ENCODE peak calls at places on chromosome 14, in five cellular contexts. K is A172; P is midbrain; R is stimulated activated CD8-positive, alpha-beta memory T cell treated with anti-CD3 and anti-CD28 coated beads, Interleukin-7, amount 100 ng/mL, for 4 hours; S is psoas muscle. X is an unnamed sample.

GRCh38 chr14:24309538-24310386 is at the start of gene LTB4R2:
- DNase-seq in K (no peak), P (no peak), R (no peak), S (no peak), X (no peak)

GRCh38 chr14:53619625-53620324 is 336.9 kb downstream of the BMP4 start:
- DNase-seq in K (no peak), P (no peak), R (no peak), S (no peak), X (no peak)

GRCh38 chr14:61491224-61491623 is 169.8 kb downstream of the PRKCH start:
- DNase-seq in K (no peak), P (no peak), R (no peak), S (no peak), X (no peak)

GRCh38 chr14:59148334-59148900 is 40.0 kb upstream of the DAAM1 start:
- DNase-seq in K (no peak), P (no peak), R (no peak), S (no peak), X (no peak)

GRCh38 chr14:79841433-79841832 is 369.9 kb downstream of the DIO2 start:
- DNase-seq in K (no peak), P (no peak), R (no peak), S (no peak), X (no peak)

GRCh38 chr14:68576496-68577244 is 216.2 kb downstream of the ZFP36L1 start:
- DNase-seq in K (peak; percentile 94), P (no peak), R (no peak), S (no peak), X (peak; percentile 9)

GRCh38 chr14:92401561-92401960 is 78.6 kb downstream of the SLC24A4 start:
- DNase-seq in K (no peak), P (no peak), R (no peak), S (no peak), X (no peak)

GRCh38 chr14:101185946-101186345 is 282.4 kb upstream of the RTL1 start:
- DNase-seq in K (no peak), P (no peak), R (no peak), S (no peak), X (no peak)

GRCh38 chr14:75861161-75861621 is 120.6 kb downstream of the TGFB3 start:
- DNase-seq in K (peak; percentile 49), P (no peak), R (no peak), S (no peak), X (no peak)

GRCh38 chr14:84490081-84490480 is 1039.9 kb upstream of the FLRT2 start:
- DNase-seq in K (no peak), P (no peak), R (no peak), S (no peak), X (no peak)

GRCh38 chr14:93959239-93960107 is 16.9 kb downstream of the ASB2 start:
- DNase-seq in K (peak; percentile 96), P (no peak), R (peak; percentile 87), S (peak; percentile 93), X (peak; percentile 38)

GRCh38 chr14:89180546-89180945 is 236.5 kb downstream of the FOXN3 start:
- DNase-seq in K (no peak), P (no peak), R (no peak), S (no peak), X (no peak)

GRCh38 chr14:65853407-65853955 is 441.0 kb downstream of the FUT8 start:
- DNase-seq in K (no peak), P (no peak), R (no peak), S (no peak), X (no peak)

GRCh38 chr14:39395555-39396254 is 36.5 kb downstream of the FBXO33 start:
- DNase-seq in K (no peak), P (no peak), R (no peak), S (no peak), X (no peak)

GRCh38 chr14:104138098-104138890 is at the start of gene KIF26A:
- DNase-seq in K (peak; percentile 8), P (no peak), R (no peak), S (peak; percentile 57), X (no peak)

GRCh38 chr14:25090716-25091454 is 40.9 kb upstream of the STXBP6 start:
- DNase-seq in K (peak; percentile 5), P (no peak), R (no peak), S (no peak), X (no peak)

GRCh38 chr14:36657409-36658090 is 4.1 kb upstream of the PAX9 start:
- DNase-seq in K (no peak), P (no peak), R (no peak), S (no peak), X (no peak)

GRCh38 chr14:103427485-103428443 is 42.5 kb downstream of the MARK3 start:
- DNase-seq in K (peak; percentile 86), P (no peak), R (no peak), S (no peak), X (no peak)